ENCODE peak calls at places on chromosomes 3 and 15, in six cellular contexts. V is H54; K is stimulated activated CD8-positive, alpha-beta memory T cell treated with anti-CD3 and anti-CD28 coated beads, Interleukin-4, amount 100 ng/mL, for 24 hours; U is T1000; D is C1 segment of cervical spinal cord; T is NCI-H1694. X is an unnamed sample.

GRCh38 chr3:129467934-129468333 is 27.9 kb downstream of the IFT122 start:
- DNase-seq in D (no peak), U (no peak), V (no peak), T (no peak), K (no peak), X (no peak)

GRCh38 chr3:173932624-173933023 is 535.1 kb downstream of the NLGN1 start:
- DNase-seq in K (no peak), T (no peak), D (no peak), V (peak; percentile 7), U (no peak), X (no peak)

GRCh38 chr15:45088801-45089711 is 24.9 kb downstream of the DUOX2 start:
- DNase-seq in V (no peak), T (no peak), K (no peak), U (no peak), D (no peak), X (no peak)

GRCh38 chr3:15976524-15976923 is 178.7 kb upstream of the ANKRD28 start:
- DNase-seq in T (no peak), K (no peak), U (no peak), V (no peak), D (no peak), X (no peak)

GRCh38 chr3:124565013-124565412 is 165.2 kb upstream of the UMPS start:
- DNase-seq in V (peak; percentile 59), K (peak; percentile 15), D (no peak), T (peak; percentile 84), U (peak; percentile 49), X (peak; percentile 30)

GRCh38 chr15:57091626-57092025 is 173.2 kb downstream of the TCF12 start:
- DNase-seq in D (no peak), U (no peak), K (no peak), V (no peak), T (no peak), X (no peak)

GRCh38 chr3:138334608-138335007 is 5.0 kb upstream of the NME9 start:
- DNase-seq in D (no peak), V (no peak), K (no peak), T (no peak), U (no peak), X (no peak)

GRCh38 chr15:91948001-91948608 is 94.6 kb downstream of the SLCO3A1 start:
- DNase-seq in K (no peak), T (no peak), V (peak; percentile 51), D (no peak), U (peak; percentile 7), X (no peak)

GRCh38 chr3:187836848-187837770 is 91.8 kb upstream of the BCL6 start:
- DNase-seq in K (no peak), U (no peak), D (no peak), T (no peak), V (no peak), X (peak; percentile 8)

GRCh38 chr3:136938334-136938733 is 19.4 kb upstream of the IL20RB start:
- DNase-seq in K (no peak), T (no peak), V (no peak), U (no peak), D (no peak), X (no peak)

GRCh38 chr15:38130739-38131498 is 121.7 kb upstream of the SPRED1 start:
- DNase-seq in V (peak; percentile 9), K (no peak), D (peak; percentile 29), T (no peak), U (peak; percentile 56), X (peak; percentile 78)

GRCh38 chr3:116260491-116260890 is 184.8 kb downstream of the LSAMP start:
- DNase-seq in D (no peak), U (no peak), T (no peak), V (no peak), K (no peak), X (no peak)

GRCh38 chr3:46386206-46386605 is 15.5 kb downstream of the CCR5 start:
- DNase-seq in V (peak; percentile 35), U (no peak), T (no peak), K (no peak), D (no peak), X (no peak)

GRCh38 chr3:161310649-161311423 is 60.5 kb downstream of the SPTSSB start:
- DNase-seq in U (no peak), T (no peak), K (peak; percentile 32), V (no peak), D (no peak), X (no peak)

GRCh38 chr3:24101676-24102168 is 156.6 kb downstream of the NR1D2 start:
- DNase-seq in V (no peak), K (no peak), D (no peak), T (no peak), U (no peak), X (no peak)

GRCh38 chr15:90871097-90871715 is 2.8 kb downstream of the FURIN start:
- DNase-seq in K (no peak), V (no peak), D (no peak), U (peak; percentile 19), T (no peak), X (no peak)

GRCh38 chr3:150054635-150055034 is 83.9 kb upstream of the PFN2 start:
- DNase-seq in U (no peak), K (no peak), D (no peak), V (no peak), T (no peak), X (no peak)

GRCh38 chr3:158792709-158793108 is 9.1 kb upstream of the MFSD1 start:
- DNase-seq in D (no peak), T (no peak), K (no peak), U (no peak), V (peak; percentile 52), X (no peak)

GRCh38 chr3:61666615-61667320 is 105.4 kb downstream of the PTPRG start:
- DNase-seq in U (no peak), K (no peak), V (no peak), T (no peak), D (no peak), X (no peak)

GRCh38 chr3:10469406-10470119 is 35.8 kb downstream of the ATP2B2 start:
- DNase-seq in V (no peak), D (no peak), T (no peak), K (no peak), U (no peak), X (no peak)

GRCh38 chr3:81861593-81861992 is 100.1 kb upstream of the GBE1 start:
- DNase-seq in U (no peak), K (no peak), T (no peak), V (no peak), D (no peak), X (no peak)

GRCh38 chr15:67762610-67763368 is 62.5 kb upstream of the SKOR1 start:
- DNase-seq in U (no peak), D (no peak), K (peak; percentile 13), T (peak; percentile 31), V (no peak), X (no peak)

GRCh38 chr15:101497484-101498034 is 8.1 kb upstream of the PCSK6 start:
- DNase-seq in U (no peak), K (no peak), D (no peak), V (no peak), T (no peak), X (no peak)

X was measured in brain pericyte.